ENCODE peak calls at places on chromosomes 5 and 9, in six cellular contexts. J, H, L, M, R and Q are unnamed samples.

GRCh38 chr5:180128671-180129261 is 57.2 kb upstream of the RNF130 start:
- DNase-seq in J (no peak), H (no peak), L (no peak), M (peak; percentile 33), R (no peak), Q (peak; percentile 60)

GRCh38 chr5:135481387-135481786 is 29.2 kb upstream of the TIFAB start:
- DNase-seq in J (no peak), H (no peak), L (no peak), M (no peak), R (no peak), Q (no peak)

GRCh38 chr5:136016945-136017530 is 11.8 kb upstream of the TGFBI start:
- DNase-seq in J (no peak), H (no peak), L (no peak), M (peak; percentile 76), R (peak; percentile 74), Q (no peak)

GRCh38 chr5:82399111-82399510 is 121.0 kb upstream of the RPS23 start:
- DNase-seq in J (no peak), H (no peak), L (no peak), M (no peak), R (no peak), Q (no peak)

GRCh38 chr5:50744761-50745160 is 78.3 kb downstream of the PARP8 start:
- DNase-seq in J (no peak), H (no peak), L (no peak), M (no peak), R (peak; percentile 74), Q (no peak)

GRCh38 chr5:34469971-34470370 is 186.2 kb upstream of the RAI14 start:
- DNase-seq in J (no peak), H (no peak), L (no peak), M (no peak), R (no peak), Q (no peak)

GRCh38 chr9:107190031-107190935 is 92.8 kb upstream of the RAD23B start:
- DNase-seq in J (no peak), H (no peak), L (no peak), M (no peak), R (peak; percentile 80), Q (no peak)

GRCh38 chr9:137278061-137278912 is 761 bp downstream of the TOR4A start:
- DNase-seq in J (no peak), H (no peak), L (no peak), M (no peak), R (no peak), Q (peak; percentile 77)

GRCh38 chr5:30918171-30918570 is 275.3 kb upstream of the CDH6 start:
- DNase-seq in J (no peak), H (no peak), L (no peak), M (no peak), R (peak; percentile 81), Q (no peak)

GRCh38 chr9:101485873-101486692 is 47.6 kb upstream of the RNF20 start:
- DNase-seq in J (peak; percentile 36), H (no peak), L (peak; percentile 41), M (peak; percentile 70), R (peak; percentile 41), Q (no peak)

GRCh38 chr5:37665889-37666288 is 174.0 kb downstream of the GDNF start:
- DNase-seq in J (peak; percentile 13), H (peak; percentile 81), L (no peak), M (peak; percentile 92), R (no peak), Q (no peak)

GRCh38 chr5:159184858-159185381 is 24.4 kb downstream of the RNF145 start:
- DNase-seq in J (no peak), H (no peak), L (no peak), M (no peak), R (peak; percentile 93), Q (no peak)

GRCh38 chr5:14400085-14400484 is 181.5 kb upstream of the OTULINL start:
- DNase-seq in J (no peak), H (no peak), L (no peak), M (no peak), R (peak; percentile 76), Q (no peak)

GRCh38 chr5:147782053-147783028 is at the start of gene JAKMIP2:
- DNase-seq in J (peak; percentile 4), H (peak; percentile 8), L (peak; percentile 60), M (peak; percentile 94), R (peak; percentile 1), Q (no peak)

GRCh38 chr9:98522487-98522886 is 186.2 kb downstream of the GABBR2 start:
- DNase-seq in J (no peak), H (no peak), L (no peak), M (no peak), R (no peak), Q (no peak)

GRCh38 chr5:179264053-179264540 is 81.2 kb downstream of the ADAMTS2 start:
- DNase-seq in J (no peak), H (no peak), L (no peak), M (peak; percentile 30), R (no peak), Q (peak; percentile 70)

GRCh38 chr5:125043781-125044391 is 297.4 kb upstream of the ZNF608 start:
- DNase-seq in J (peak; percentile 66), H (peak; percentile 6), L (peak; percentile 34), M (peak; percentile 96), R (peak; percentile 56), Q (no peak)

GRCh38 chr9:69865986-69866385 is 45.4 kb downstream of the CFAP95 start:
- DNase-seq in J (no peak), H (no peak), L (no peak), M (no peak), R (peak; percentile 80), Q (no peak)

GRCh38 chr9:5442400-5443011 is 4.8 kb upstream of the PLGRKT start:
- DNase-seq in J (peak; percentile 27), H (no peak), L (no peak), M (peak; percentile 76), R (peak; percentile 66), Q (no peak)

GRCh38 chr5:76867027-76867426 is 17.2 kb downstream of the S100Z start:
- DNase-seq in J (no peak), H (no peak), L (no peak), M (no peak), R (peak; percentile 57), Q (no peak)

GRCh38 chr9:37329576-37329975 is 92.9 kb upstream of the GRHPR start:
- DNase-seq in J (no peak), H (no peak), L (no peak), M (no peak), R (peak; percentile 50), Q (no peak)

GRCh38 chr9:90841213-90841612 is 39.6 kb downstream of the SYK start:
- DNase-seq in J (no peak), H (no peak), L (no peak), M (no peak), R (no peak), Q (no peak)

GRCh38 chr5:139638090-139638735 is 9.9 kb upstream of the CXXC5 start:
- DNase-seq in J (peak; percentile 78), H (peak; percentile 84), L (peak; percentile 73), M (peak; percentile 91), R (peak; percentile 66), Q (no peak)

DNA sequence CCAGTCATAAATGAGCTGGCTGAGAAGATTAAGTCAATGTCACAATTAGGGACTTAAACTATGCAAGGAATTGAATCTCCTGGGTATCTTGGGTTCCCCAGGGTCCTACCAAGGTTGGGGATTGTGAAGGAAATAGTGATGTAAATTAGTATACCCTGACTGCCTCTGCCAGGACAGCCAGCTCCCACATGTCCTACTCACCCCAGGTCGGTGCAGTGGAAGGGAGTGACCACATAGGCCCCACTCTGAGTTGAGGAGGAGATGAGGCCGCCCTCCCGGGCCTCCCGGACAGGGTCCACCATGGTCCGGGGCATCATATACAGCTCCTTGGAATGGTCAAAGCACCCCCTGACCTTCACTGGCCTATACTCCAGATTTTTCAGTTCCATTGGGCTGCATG is 2.7 kb downstream of the SURF1 start:
- DNase-seq in J (no peak), H (no peak), L (no peak), M (no peak), R (no peak), Q (no peak)
- H3K27ac ChIP-seq in J (no peak overlapping the region), H (no peak overlapping the region), L (no peak overlapping the region), M (no peak overlapping the region), R (no peak overlapping the region), Q (no peak overlapping the region)

GRCh38 chr5:141841781-141842180 is 36.4 kb downstream of the PCDH1 start:
- DNase-seq in J (peak; percentile 29), H (no peak), L (no peak), M (no peak), R (no peak), Q (no peak)

GRCh38 chr5:141841376-141841775 is 36.8 kb downstream of the PCDH1 start:
- DNase-seq in J (peak; percentile 25), H (no peak), L (no peak), M (no peak), R (no peak), Q (no peak)

GRCh38 chr5:141839015-141839513 is 39.1 kb downstream of the PCDH1 start:
- DNase-seq in J (no peak), H (no peak), L (no peak), M (no peak), R (no peak), Q (no peak)

GRCh38 chr5:141840826-141841360 is 37.3 kb downstream of the PCDH1 start:
- DNase-seq in J (no peak), H (no peak), L (no peak), M (no peak), R (no peak), Q (no peak)

DNA sequence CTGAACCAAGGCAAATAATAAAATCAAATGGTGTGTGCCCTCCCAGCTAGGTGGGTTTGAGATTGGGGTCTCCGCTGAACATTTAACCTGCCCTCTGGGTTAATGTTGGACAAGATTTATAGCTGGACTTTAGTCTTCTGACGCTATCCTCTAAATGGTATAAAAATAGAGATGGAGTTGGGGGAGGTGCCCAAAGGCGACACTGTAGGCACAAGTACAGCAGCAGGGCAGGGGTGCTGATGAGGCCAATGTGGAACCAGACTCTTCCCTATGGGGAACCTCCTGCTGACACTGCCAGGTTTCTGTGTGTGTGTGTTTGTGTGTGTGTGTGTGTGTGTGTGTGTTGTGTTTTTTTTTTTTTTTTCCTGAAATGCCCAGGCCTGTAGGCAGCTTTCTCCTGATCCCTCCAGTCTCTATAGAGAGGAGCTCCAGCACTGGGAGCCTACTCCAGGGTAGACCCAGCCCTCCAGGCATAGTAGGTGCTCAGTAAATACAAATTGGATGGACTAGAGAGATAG is 37.9 kb downstream of the PCDH1 start:
- DNase-seq in J (no peak), H (no peak), L (no peak), M (no peak), R (no peak), Q (no peak)
- TF ChIP-seq POLR2A in J (no peak), H (no peak), L (no peak), M (no peak), R (no peak), Q (no peak)

DNA sequence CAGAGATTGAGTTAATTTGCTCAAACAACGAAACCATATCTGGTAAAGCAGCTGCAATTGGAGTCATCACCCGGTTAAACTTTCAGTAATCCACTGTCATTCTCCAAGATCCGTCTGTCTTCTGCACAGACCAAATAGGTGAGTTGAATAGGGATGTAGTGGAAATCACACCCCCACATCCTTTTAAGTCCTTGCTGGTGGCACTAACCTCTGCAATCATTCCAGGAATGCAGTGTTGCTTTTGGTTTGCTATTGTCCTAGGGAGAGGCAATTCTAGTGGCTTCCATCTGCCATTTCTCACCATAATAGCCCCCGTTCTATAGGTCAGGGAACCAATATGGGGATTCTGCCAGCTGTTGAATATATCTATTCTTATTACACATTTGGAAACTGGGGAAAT is 14.6 kb upstream of the BTF3 start:
- DNase-seq in J (no peak), H (no peak), L (no peak), M (no peak), R (no peak), Q (no peak)
- H3K27ac ChIP-seq in J (no peak overlapping the region), H (no peak overlapping the region), L (no peak overlapping the region), M (no peak overlapping the region), R (no peak overlapping the region), Q (no peak overlapping the region)

GRCh38 chr5:181223729-181224389 is 778 bp downstream of the TRIM41 start:
- DNase-seq in J (no peak), H (no peak), L (no peak), M (peak; percentile 80), R (peak; percentile 40), Q (no peak)
- TF ChIP-seq POLR2A in J (no peak), H (no peak), L (no peak), M (no peak), R (no peak), Q (no peak)

GRCh38 chr5:68265347-68265746 is 49.8 kb downstream of the PIK3R1 start:
- DNase-seq in J (no peak), H (no peak), L (no peak), M (no peak), R (no peak), Q (no peak)
- H3K27ac ChIP-seq in J (peak overlapping the region; percentile 30), H (peak overlapping the region; percentile 57), L (peak overlapping the region; percentile 89), M (no peak overlapping the region), R (peak overlapping the region; percentile 48), Q (peak overlapping the region; percentile 76)